ENCODE peak calls at places on chromosomes 7 and 10, in six cellular contexts. J is fibroblast of lung; S is SIG-M5; C is brain microvascular endothelial cell; B is stimulated activated CD4-positive, alpha-beta T cell treated with anti-CD3 and anti-CD28 coated beads, Interleukin-15, amount 100 ng/mL, for 1 hour; G is hypothalamus. U is an unnamed sample.

GRCh38 chr10:1198453-1199344 is 142.5 kb downstream of the WDR37 start:
- DNase-seq in J (no peak), G (no peak), C (no peak), B (no peak), S (no peak), U (no peak)

GRCh38 chr7:138978541-138979184 is 2.5 kb downstream of the KIAA1549 start:
- DNase-seq in J (no peak), B (no peak), S (no peak), C (no peak), G (no peak), U (no peak)

GRCh38 chr7:102992820-102993531 is 80.2 kb downstream of the LRRC17 start:
- DNase-seq in B (no peak), S (no peak), C (peak; percentile 96), J (peak; percentile 98), G (no peak), U (no peak)

GRCh38 chr7:129169705-129170319 is 18.6 kb upstream of the SMO start:
- DNase-seq in B (no peak), C (no peak), J (no peak), S (no peak), G (no peak), U (no peak)

GRCh38 chr10:103645141-103646054 is 151.9 kb downstream of the NEURL1 start:
- DNase-seq in G (peak; percentile 13), C (peak; percentile 83), B (no peak), S (peak; percentile 64), J (peak; percentile 96), U (peak; percentile 62)

GRCh38 chr7:89607797-89608196 is 546.5 kb upstream of the STEAP1 start:
- DNase-seq in B (no peak), C (no peak), J (no peak), G (no peak), S (no peak), U (no peak)

GRCh38 chr7:82164813-82165212 is 278.8 kb downstream of the CACNA2D1 start:
- DNase-seq in J (peak; percentile 79), S (no peak), B (no peak), C (peak; percentile 81), G (peak; percentile 12), U (peak; percentile 15)

GRCh38 chr7:69677054-69677847 is 79.0 kb downstream of the AUTS2 start:
- DNase-seq in J (no peak), G (no peak), C (no peak), B (no peak), S (no peak), U (no peak)

GRCh38 chr10:125076891-125077643 is 83.3 kb downstream of the CTBP2 start:
- DNase-seq in S (no peak), J (peak; percentile 66), B (no peak), C (peak; percentile 62), G (no peak), U (no peak)

GRCh38 chr10:72690071-72690755 is 1.7 kb upstream of the MCU start:
- DNase-seq in S (no peak), B (no peak), C (no peak), J (no peak), G (no peak), U (no peak)

U was measured in posterior cingulate gyrus.